ENCODE peak calls at places on chromosomes 12 and 14, in four cellular contexts. O is GM23248, V is SK-N-SH, Q is neural progenitor cell. B is an unnamed sample. For H3F3A, the result is how much of the 10 kb centered on the place peaks cover.

GRCh38 chr12:65823481-65824313 is 586 bp upstream of the HMGA2 start:
- DNase-seq in O (peak), V (peak), Q (peak), B (peak)

GRCh38 chr12:2395352-2395977 is 342.7 kb downstream of the CACNA1C start:
- DNase-seq in O (peak), V (peak), Q (peak), B (peak)

GRCh38 chr14:104975481-104976197 is 2.5 kb downstream of the AHNAK2 start:
- DNase-seq in O (no peak), V (peak), Q (peak), B (no peak)

GRCh38 chr14:101070540-101071492 is 167.3 kb upstream of the RTL1 start:
- DNase-seq in O (no peak), V (peak), Q (no peak), B (no peak)

GRCh38 chr14:23058654-23059504 is 1.6 kb upstream of the CDH24 start:
- DNase-seq in O (no peak), V (no peak), Q (no peak), B (no peak)

GRCh38 chr12:89825591-89826449 is 117.2 kb upstream of the ATP2B1 start:
- DNase-seq in O (no peak), V (peak), Q (no peak), B (no peak)

GRCh38 chr12:65501093-65501621 is 222.7 kb downstream of the MSRB3 start:
- DNase-seq in O (no peak), V (no peak), Q (no peak), B (no peak)

GRCh38 chr12:43113153-43113552 is 438.9 kb downstream of the ADAMTS20 start:
- DNase-seq in O (peak), V (peak), Q (no peak), B (no peak)

GRCh38 chr14:49505026-49505766 is 81.0 kb downstream of the RPS29 start:
- DNase-seq in O (no peak), V (no peak), Q (no peak), B (peak)

GRCh38 chr12:97425802-97426484 is 36.7 kb upstream of the RMST start:
- DNase-seq in O (no peak), V (no peak), Q (no peak), B (no peak)

GRCh38 chr14:56199976-56200577 is 81.9 kb downstream of the PELI2 start:
- DNase-seq in O (peak), V (no peak), Q (no peak), B (no peak)

GRCh38 chr12:28130625-28131598 is 59.3 kb upstream of the CCDC91 start:
- DNase-seq in O (peak), V (no peak), Q (no peak), B (no peak)

DNA sequence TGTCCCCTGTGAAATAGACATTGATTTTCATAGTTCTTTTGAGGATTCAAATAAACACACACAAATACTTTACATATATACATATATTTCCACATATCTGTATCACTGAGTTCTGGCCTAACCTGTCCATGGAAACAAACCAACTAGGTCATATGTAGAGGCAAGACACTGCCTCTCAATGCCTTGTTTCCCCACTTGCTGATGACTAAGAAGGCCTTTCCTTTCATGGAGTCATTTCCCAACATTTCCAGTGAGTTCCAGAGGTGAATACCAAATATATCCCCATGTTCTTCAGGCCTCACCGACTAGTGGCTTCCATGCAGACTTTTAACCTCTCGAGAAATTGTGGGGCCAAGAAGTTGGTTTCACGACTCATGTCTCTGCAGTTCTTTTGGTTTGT is 120.8 kb downstream of the DNAI7 start:
- DNase-seq in O (no peak), V (no peak), Q (no peak), B (no peak)
- H3F3A ChIP-seq in O (under half), V (under half), Q (under half), B (under half)

GRCh38 chr14:51848120-51848519 is 12.3 kb upstream of the GNG2 start:
- DNase-seq in O (peak), V (no peak), Q (no peak), B (no peak)

GRCh38 chr14:51847489-51847796 is 13.0 kb upstream of the GNG2 start:
- DNase-seq in O (no peak), V (no peak), Q (no peak), B (no peak)

GRCh38 chr14:51852541-51852940 is 7.9 kb upstream of the GNG2 start:
- DNase-seq in O (peak), V (no peak), Q (no peak), B (no peak)

GRCh38 chr14:51849095-51849494 is 11.3 kb upstream of the GNG2 start:
- DNase-seq in O (peak), V (no peak), Q (no peak), B (no peak)

GRCh38 chr14:51850651-51851050 is 9.8 kb upstream of the GNG2 start:
- DNase-seq in O (no peak), V (no peak), Q (no peak), B (no peak)
- H2AFZ ChIP-seq in O (no peak), V (no peak), Q (no peak), B (no peak)

GRCh38 chr12:68815928-68816800 is 8.2 kb downstream of the MDM2 start:
- DNase-seq in O (no peak), V (no peak), Q (no peak), B (no peak)
- H3K9ac ChIP-seq in O (no peak), V (no peak), Q (no peak), B (no peak)

GRCh38 chr12:56720696-56721615 is 4.1 kb downstream of the NACA start:
- DNase-seq in O (no peak), V (no peak), Q (no peak), B (no peak)
- H3F3A ChIP-seq in O (under half), V (under half), Q (under half), B (half or more)